ENCODE peak calls at places on chromosomes 3 and 15, in four cellular contexts. M is GM23248, V is OCI-LY7, U is HCT116. T is an unnamed sample. For H3K79me2, the result is how much of the 10 kb centered on the place peaks cover.

GRCh38 chr3:55497250-55497649 is 10.1 kb upstream of the WNT5A start:
- DNase-seq in M (no peak), V (no peak), U (no peak), T (no peak)

GRCh38 chr15:98884894-98885293 is 122.7 kb downstream of the PGPEP1L start:
- DNase-seq in M (no peak), V (no peak), U (no peak), T (no peak)

GRCh38 chr15:85044251-85044853 is 62.7 kb downstream of the PDE8A start:
- DNase-seq in M (peak), V (peak), U (peak), T (peak)

GRCh38 chr15:86690566-86690965 is 610.9 kb downstream of the AGBL1 start:
- DNase-seq in M (no peak), V (no peak), U (no peak), T (peak)

GRCh38 chr3:125011941-125012340 is 43.9 kb downstream of the HEG1 start:
- DNase-seq in M (no peak), V (no peak), U (no peak), T (no peak)

GRCh38 chr3:197117107-197117506 is 87.5 kb upstream of the MELTF start:
- DNase-seq in M (peak), V (no peak), U (no peak), T (no peak)

GRCh38 chr15:84789762-84790161 is 27.4 kb upstream of the ALPK3 start:
- DNase-seq in M (no peak), V (no peak), U (no peak), T (no peak)

GRCh38 chr3:178536271-178537079 is at the start of gene KCNMB2:
- DNase-seq in M (no peak), V (no peak), U (no peak), T (peak)

GRCh38 chr3:13018039-13018431 is 55.2 kb downstream of the IQSEC1 start:
- DNase-seq in M (peak), V (no peak), U (no peak), T (no peak)

GRCh38 chr15:99344639-99345038 is 93.4 kb downstream of the LRRC28 start:
- DNase-seq in M (no peak), V (no peak), U (no peak), T (no peak)

GRCh38 chr3:125443923-125444322 is 68.8 kb upstream of the ZNF148 start:
- DNase-seq in M (peak), V (no peak), U (no peak), T (no peak)

GRCh38 chr3:165070682-165071081 is 7.6 kb downstream of the SI start:
- DNase-seq in M (no peak), V (no peak), U (no peak), T (no peak)

GRCh38 chr3:14631687-14632444 is 19.7 kb upstream of the CCDC174 start:
- DNase-seq in M (no peak), V (no peak), U (no peak), T (no peak)

GRCh38 chr3:172685331-172686214 is 25.3 kb downstream of the NCEH1 start:
- DNase-seq in M (peak), V (no peak), U (no peak), T (no peak)

GRCh38 chr15:48896775-48897143 is 18.8 kb downstream of the EID1 start:
- DNase-seq in M (no peak), V (no peak), U (no peak), T (no peak)

GRCh38 chr3:105970283-105970682 is 101.5 kb upstream of the CBLB start:
- DNase-seq in M (peak), V (peak), U (no peak), T (no peak)

GRCh38 chr15:60729850-60730458 is 251.0 kb upstream of the ICE2 start:
- DNase-seq in M (no peak), V (no peak), U (no peak), T (peak)

GRCh38 chr3:54989023-54989380 is 61.1 kb upstream of the LRTM1 start:
- DNase-seq in M (no peak), V (no peak), U (no peak), T (no peak)

GRCh38 chr3:72847282-72847681 is 963 bp downstream of the SHQ1 start:
- DNase-seq in M (peak), V (peak), U (no peak), T (no peak)

GRCh38 chr3:52305926-52306325 is 10.2 kb upstream of the DNAH1 start:
- DNase-seq in M (no peak), V (no peak), U (no peak), T (no peak)

GRCh38 chr3:65925254-65925954 is 113.3 kb downstream of the MAGI1 start:
- DNase-seq in M (no peak), V (no peak), U (no peak), T (no peak)

GRCh38 chr3:139552632-139553335 is 13.2 kb upstream of the RBP1 start:
- DNase-seq in M (no peak), V (no peak), U (no peak), T (no peak)

GRCh38 chr15:90648137-90649070 is 68.7 kb upstream of the BLM start:
- DNase-seq in M (peak), V (peak), U (peak), T (peak)

GRCh38 chr3:132117642-132118041 is 82.8 kb upstream of the CPNE4 start:
- DNase-seq in M (no peak), V (no peak), U (no peak), T (no peak)

GRCh38 chr3:183895296-183895695 is 10.6 kb upstream of the PARL start:
- DNase-seq in M (peak), V (peak), U (peak), T (peak)

GRCh38 chr3:169026543-169027181 is 636.9 kb downstream of the MECOM start:
- DNase-seq in M (peak), V (no peak), U (peak), T (no peak)

GRCh38 chr15:42919794-42920280 is 741 bp downstream of the TTBK2 start:
- DNase-seq in M (peak), V (peak), U (no peak), T (peak)

GRCh38 chr15:60396964-60397771 is 618 bp downstream of the ANXA2 start:
- DNase-seq in M (peak), V (peak), U (no peak), T (peak)

GRCh38 chr3:136678981-136679380 is 73.2 kb downstream of the STAG1 start:
- DNase-seq in M (peak), V (no peak), U (no peak), T (no peak)

GRCh38 chr3:120144267-120144666 is 50.0 kb upstream of the GSK3B start:
- DNase-seq in M (no peak), V (no peak), U (no peak), T (no peak)

GRCh38 chr3:188468672-188469071 is 314.7 kb downstream of the LPP start:
- DNase-seq in M (no peak), V (no peak), U (no peak), T (no peak)

GRCh38 chr3:184693011-184693975 is 18.6 kb downstream of the MAGEF1 start:
- DNase-seq in M (no peak), V (no peak), U (no peak), T (no peak)

GRCh38 chr15:76062282-76062681 is 2.5 kb downstream of the TMEM266 start:
- DNase-seq in M (peak), V (no peak), U (no peak), T (no peak)

GRCh38 chr3:49004352-49005297 is 2.6 kb upstream of the WDR6 start:
- DNase-seq in M (peak), V (no peak), U (no peak), T (no peak)

GRCh38 chr3:177906573-177907229 is 629.5 kb upstream of the KCNMB2 start:
- DNase-seq in M (peak), V (no peak), U (no peak), T (no peak)

GRCh38 chr3:16365454-16366128 is 100.6 kb downstream of the OXNAD1 start:
- DNase-seq in M (no peak), V (peak), U (no peak), T (no peak)

GRCh38 chr3:187011915-187012314 is 81.6 kb downstream of the ST6GAL1 start:
- DNase-seq in M (no peak), V (peak), U (no peak), T (peak)

GRCh38 chr3:178060406-178060805 is 475.8 kb upstream of the KCNMB2 start:
- DNase-seq in M (peak), V (no peak), U (no peak), T (no peak)

GRCh38 chr15:40051616-40052415 is 12.8 kb upstream of the SRP14 start:
- DNase-seq in M (no peak), V (no peak), U (no peak), T (no peak)

GRCh38 chr15:57057134-57057930 is 138.9 kb downstream of the TCF12 start:
- DNase-seq in M (no peak), V (no peak), U (no peak), T (no peak)

GRCh38 chr15:57060799-57061198 is 142.4 kb downstream of the TCF12 start:
- DNase-seq in M (peak), V (no peak), U (peak), T (no peak)

GRCh38 chr15:57054351-57054750 is 135.9 kb downstream of the TCF12 start:
- DNase-seq in M (no peak), V (no peak), U (no peak), T (no peak)

GRCh38 chr15:57053470-57053869 is 135.0 kb downstream of the TCF12 start:
- DNase-seq in M (no peak), V (no peak), U (no peak), T (no peak)

DNA sequence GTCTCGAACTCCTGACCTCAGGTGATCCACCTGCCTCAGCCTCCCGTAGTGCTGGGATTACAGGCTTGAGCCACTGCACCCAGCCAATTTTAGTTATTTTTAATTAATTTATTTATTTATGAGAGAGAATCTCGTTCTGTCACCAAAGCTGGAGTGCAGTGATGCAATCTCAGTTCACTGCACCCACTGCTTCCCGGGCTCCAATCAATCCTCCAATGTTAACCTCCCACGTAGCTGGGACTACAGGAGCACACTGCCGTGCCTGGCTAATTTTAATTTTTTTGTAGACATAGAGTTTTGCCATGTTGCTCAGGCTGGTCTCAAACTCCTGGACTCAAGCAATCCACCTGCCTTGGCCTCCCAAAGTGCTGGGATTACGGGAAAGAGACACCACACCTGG is 137.9 kb downstream of the TCF12 start:
- DNase-seq in M (no peak), V (no peak), U (no peak), T (no peak)
- H3K79me2 ChIP-seq in M (half or more), V (under half), U (half or more), T (under half)

GRCh38 chr3:11059090-11059798 is 66.7 kb downstream of the SLC6A1 start:
- DNase-seq in M (peak), V (peak), U (peak), T (peak)
- TF ChIP-seq EZH2phosphoT487 in M (no peak), V (no peak), U (no peak), T (no peak)

DNA sequence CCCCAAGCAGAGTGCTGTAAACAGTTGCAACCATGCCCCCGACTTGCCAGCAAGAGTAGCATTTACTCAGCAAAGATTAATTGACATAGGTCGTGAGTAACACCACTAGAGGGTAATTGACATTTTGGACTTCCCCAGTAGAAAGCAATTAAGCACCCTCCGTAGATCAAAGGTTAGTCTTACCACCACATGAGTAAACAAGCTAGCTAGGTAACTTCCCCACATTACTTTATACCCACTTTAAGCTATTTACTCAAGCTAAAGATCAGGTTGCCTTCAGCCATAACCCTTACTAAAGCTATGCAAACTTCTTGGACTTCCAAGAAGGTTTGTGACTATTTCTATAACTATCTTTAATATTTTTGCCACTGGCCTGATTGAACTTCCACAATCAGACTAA is 1072.7 kb downstream of the OTOL1 start:
- DNase-seq in M (no peak), V (no peak), U (no peak), T (no peak)
- H2AFZ ChIP-seq in M (no peak), V (no peak), U (peak), T (no peak)

GRCh38 chr3:149813367-149814281 is 609 bp downstream of the RNF13 start:
- DNase-seq in M (peak), V (peak), U (no peak), T (peak)
- H3K79me2 ChIP-seq in M (half or more), V (half or more), U (half or more), T (half or more)

DNA sequence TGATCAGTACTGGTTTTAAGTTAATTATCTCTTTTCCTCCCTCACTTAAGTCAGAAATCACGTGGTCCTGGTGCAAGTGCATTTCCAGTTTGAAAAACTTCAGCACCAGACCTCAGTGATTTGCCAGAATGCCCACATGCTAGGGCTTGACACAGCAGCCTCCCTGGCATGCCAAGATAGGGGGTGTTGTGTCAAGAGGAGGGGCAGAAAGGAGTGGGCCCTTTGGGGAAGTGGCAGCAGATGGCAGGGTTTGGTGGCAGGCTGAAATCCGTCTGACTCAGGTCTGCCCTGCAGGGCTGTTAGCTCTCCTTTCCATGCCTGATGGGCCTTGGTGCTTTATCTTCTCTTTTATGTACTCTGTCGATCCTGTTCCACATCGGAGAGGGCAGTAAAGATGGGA is 23.4 kb downstream of the PXK start:
- DNase-seq in M (peak), V (peak), U (no peak), T (no peak)
- TF ChIP-seq EZH2phosphoT487 in M (no peak), V (no peak), U (no peak), T (no peak)

DNA sequence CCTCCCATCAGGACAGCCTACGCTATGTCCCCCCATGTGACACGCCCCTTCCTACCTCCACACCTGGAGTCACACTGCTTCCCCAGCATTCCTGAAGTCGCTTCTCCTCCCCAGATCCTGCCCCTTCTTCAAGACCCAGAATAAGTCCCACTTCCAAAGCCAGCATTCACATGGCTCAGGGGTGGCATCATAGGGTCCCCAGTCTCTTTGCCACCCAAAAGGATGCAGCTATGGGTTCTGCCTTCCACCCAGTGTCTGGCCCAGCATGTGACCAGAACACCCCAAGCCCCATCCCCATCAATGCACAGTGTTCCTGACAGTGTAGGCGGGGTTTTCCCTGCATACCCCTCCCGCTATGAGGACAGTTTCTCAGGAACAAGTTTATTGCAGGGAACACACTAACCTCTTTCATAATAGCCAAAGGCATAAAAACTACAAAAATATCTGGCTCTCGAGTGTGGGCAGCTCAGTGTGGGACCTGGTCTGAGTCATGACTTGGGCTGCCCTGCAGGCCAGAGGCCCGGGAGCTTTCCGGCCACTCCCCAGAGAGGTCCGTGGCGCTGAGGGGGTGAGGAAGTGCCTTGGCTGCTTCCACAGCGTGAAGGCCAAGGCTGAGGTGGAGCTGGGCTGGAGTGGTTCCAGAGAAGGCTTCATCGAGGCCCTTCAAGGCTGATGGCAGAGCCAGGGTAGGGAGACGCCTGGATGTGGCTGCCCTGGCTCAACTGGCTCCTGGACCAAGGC is 5.8 kb downstream of the ISLR start:
- DNase-seq in M (peak), V (no peak), U (no peak), T (no peak)
- H2AFZ ChIP-seq in M (no peak), V (no peak), U (no peak), T (no peak)

GRCh38 chr3:9452417-9452816 is 55.0 kb downstream of the SETD5 start:
- DNase-seq in M (peak), V (no peak), U (no peak), T (peak)
- H3K79me2 ChIP-seq in M (half or more), V (under half), U (half or more), T (half or more)

GRCh38 chr3:133464573-133464972 is 64.7 kb downstream of the BFSP2 start:
- DNase-seq in M (peak), V (peak), U (no peak), T (peak)
- TF ChIP-seq EZH2phosphoT487 in M (no peak), V (no peak), U (no peak), T (no peak)